ENCODE peak calls at places on chromosomes 5 and 9, in four cellular contexts. O, K, F and C are unnamed samples.

GRCh38 chr5:73605223-73606087 is 20.5 kb upstream of the ARHGEF28 start:
- DNase-seq in O (peak; percentile 14), K (peak; percentile 76), F (no peak), C (no peak)

GRCh38 chr9:99506781-99507305 is 284.8 kb downstream of the SEC61B start:
- DNase-seq in O (no peak), K (no peak), F (no peak), C (no peak)

GRCh38 chr5:157913575-157913974 is 54.6 kb upstream of the CLINT1 start:
- DNase-seq in O (no peak), K (no peak), F (no peak), C (no peak)

GRCh38 chr5:15719784-15720183 is 219.8 kb downstream of the FBXL7 start:
- DNase-seq in O (no peak), K (no peak), F (no peak), C (no peak)

GRCh38 chr5:151075698-151076331 is 5.0 kb downstream of the TNIP1 start:
- DNase-seq in O (no peak), K (no peak), F (no peak), C (no peak)

GRCh38 chr9:87062706-87063105 is 115.4 kb upstream of the GAS1 start:
- DNase-seq in O (no peak), K (no peak), F (no peak), C (no peak)

GRCh38 chr5:76715484-76715733 is 517 bp upstream of the F2R start:
- DNase-seq in O (no peak), K (no peak), F (no peak), C (no peak)

GRCh38 chr9:105150991-105151685 is 93.3 kb upstream of the SLC44A1 start:
- DNase-seq in O (no peak), K (no peak), F (no peak), C (no peak)

GRCh38 chr9:132166599-132166998 is 4.7 kb downstream of the NTNG2 start:
- DNase-seq in O (peak; percentile 46), K (no peak), F (no peak), C (no peak)

GRCh38 chr5:9898319-9898718 is 268.2 kb upstream of the TAS2R1 start:
- DNase-seq in O (no peak), K (peak; percentile 5), F (no peak), C (no peak)

GRCh38 chr9:107755267-107755666 is 265.7 kb upstream of the KLF4 start:
- DNase-seq in O (no peak), K (no peak), F (no peak), C (no peak)

GRCh38 chr5:72749362-72749997 is 67.0 kb upstream of the TNPO1 start:
- DNase-seq in O (no peak), K (no peak), F (no peak), C (no peak)

GRCh38 chr9:29126783-29127182 is 1553.5 kb upstream of the C9orf72 start:
- DNase-seq in O (no peak), K (no peak), F (no peak), C (no peak)

GRCh38 chr5:134659456-134659855 is 10.9 kb downstream of the SEC24A start:
- DNase-seq in O (no peak), K (no peak), F (no peak), C (no peak)

GRCh38 chr5:79800979-79801827 is 111.6 kb downstream of the CMYA5 start:
- DNase-seq in O (no peak), K (no peak), F (no peak), C (no peak)

GRCh38 chr5:4386152-4386551 is 754.0 kb upstream of the ADAMTS16 start:
- DNase-seq in O (no peak), K (no peak), F (no peak), C (no peak)

GRCh38 chr5:113846941-113847340 is 333.4 kb downstream of the YTHDC2 start:
- DNase-seq in O (no peak), K (no peak), F (no peak), C (no peak)

GRCh38 chr9:134438204-134438788 is 112.0 kb downstream of the RXRA start:
- DNase-seq in O (no peak), K (peak; percentile 32), F (no peak), C (no peak)

GRCh38 chr5:71892641-71893340 is 173.7 kb downstream of the CARTPT start:
- DNase-seq in O (no peak), K (no peak), F (no peak), C (no peak)

GRCh38 chr9:110978516-110978915 is 59.8 kb downstream of the LPAR1 start:
- DNase-seq in O (no peak), K (no peak), F (no peak), C (no peak)

GRCh38 chr5:171422902-171423663 is 3.6 kb downstream of the FGF18 start:
- DNase-seq in O (no peak), K (no peak), F (no peak), C (no peak)

GRCh38 chr9:121720311-121720991 is 69.0 kb downstream of the DAB2IP start:
- DNase-seq in O (no peak), K (no peak), F (no peak), C (no peak)

GRCh38 chr5:53425598-53426516 is 54.6 kb upstream of the FST start:
- DNase-seq in O (peak; percentile 77), K (peak; percentile 67), F (no peak), C (peak; percentile 82)

GRCh38 chr5:149959406-149960236 is 937 bp upstream of the SLC26A2 start:
- DNase-seq in O (peak; percentile 62), K (no peak), F (peak; percentile 43), C (no peak)

DNA sequence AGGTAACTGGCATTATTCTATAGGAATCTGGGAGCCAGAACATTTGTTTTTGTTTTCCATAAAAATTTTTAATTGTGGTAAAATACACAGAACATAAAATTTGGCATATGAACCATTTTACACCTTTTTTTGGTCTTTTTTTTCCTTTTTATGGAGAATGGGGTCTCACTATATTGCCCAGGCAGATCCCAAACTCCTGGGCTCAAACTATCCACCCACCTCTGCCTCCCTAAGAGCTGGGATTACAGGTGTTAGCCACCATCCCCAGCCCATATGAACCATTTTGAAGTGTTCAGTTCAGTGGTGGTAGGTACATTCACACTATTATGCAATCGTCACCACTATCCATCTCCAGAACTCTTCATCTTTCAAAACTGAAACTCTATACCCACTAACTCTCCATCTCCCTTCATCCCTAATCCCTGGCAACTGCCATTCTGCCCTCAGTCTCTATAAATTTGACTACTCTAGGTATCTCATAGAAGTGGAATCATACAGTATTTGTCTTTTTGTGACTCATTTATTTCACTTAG is 13.4 kb downstream of the ZMAT2 start:
- DNase-seq in O (no peak), K (no peak), F (no peak), C (no peak)
- TF ChIP-seq HDAC6 in O (no peak), K (no peak), F (no peak), C (no peak)

GRCh38 chr5:17218353-17219005 is 1.0 kb downstream of the BASP1 start:
- DNase-seq in O (no peak), K (no peak), F (no peak), C (peak; percentile 62)

GRCh38 chr5:17216974-17217325 is 481 bp upstream of the BASP1 start:
- DNase-seq in O (no peak), K (no peak), F (no peak), C (no peak)

GRCh38 chr5:17216176-17216973 is 1.1 kb upstream of the BASP1 start:
- DNase-seq in O (peak; percentile 37), K (peak; percentile 42), F (peak; percentile 62), C (peak; percentile 63)

GRCh38 chr5:17219006-17219422 is 1.6 kb downstream of the BASP1 start:
- DNase-seq in O (no peak), K (no peak), F (no peak), C (no peak)

GRCh38 chr5:17217421-17218352 is at the start of gene BASP1:
- DNase-seq in O (no peak), K (no peak), F (no peak), C (peak; percentile 81)
- TF ChIP-seq HDAC6 in O (no peak), K (no peak), F (no peak), C (no peak)

DNA sequence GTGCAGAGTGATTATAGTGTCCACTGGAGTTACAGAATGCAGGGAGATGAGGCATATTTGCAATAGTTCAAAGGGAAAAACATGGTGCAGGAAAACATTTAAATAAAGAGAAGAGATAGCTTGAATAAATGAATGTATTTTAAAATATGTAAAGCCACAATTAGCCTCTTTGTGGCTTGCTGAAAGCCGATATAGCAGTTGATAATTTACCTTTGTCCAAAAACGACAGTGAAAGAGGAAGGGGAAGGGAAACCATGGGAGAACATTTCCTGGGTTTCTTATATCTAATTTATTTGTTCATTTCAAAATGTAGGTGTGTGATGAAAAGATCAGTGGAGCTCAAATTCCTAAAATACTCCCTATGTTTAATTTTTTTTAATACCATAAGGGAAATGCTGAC is 156.1 kb downstream of the DENND1A start:
- DNase-seq in O (no peak), K (no peak), F (no peak), C (no peak)
- TF ChIP-seq HDAC6 in O (no peak), K (no peak), F (no peak), C (no peak)

DNA sequence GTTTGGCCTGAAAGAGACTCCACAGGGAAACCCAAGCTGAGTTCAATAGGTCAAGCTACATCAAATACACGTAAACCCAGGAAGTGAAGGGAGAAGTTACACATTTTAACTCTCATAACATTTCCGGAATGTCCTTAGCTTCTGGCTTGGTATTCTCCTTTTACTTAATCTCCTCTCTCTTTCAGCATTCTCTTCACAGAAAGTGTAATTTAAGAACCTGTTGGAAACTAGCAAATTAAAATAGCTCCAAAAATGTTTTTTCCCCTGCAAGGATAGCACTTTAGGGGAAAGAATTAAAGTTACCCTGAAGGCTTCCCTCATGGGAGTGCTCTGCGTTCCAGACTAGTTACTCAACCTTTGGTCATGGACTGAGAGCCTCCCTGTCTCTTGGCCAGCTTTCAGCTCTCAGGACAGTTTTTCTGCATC is 292.7 kb upstream of the TARS1 start:
- DNase-seq in O (no peak), K (peak; percentile 14), F (no peak), C (no peak)
- TF ChIP-seq HDAC6 in O (no peak), K (no peak), F (no peak), C (no peak)